ENCODE peak calls at places on chromosomes 2 and 18, in eight cellular contexts. One of them, this sample, is unnamed. For H3K27me3, the result is how much of the 10 kb centered on the place peaks cover.

GRCh38 chr2:15334650-15335326 is 226.3 kb downstream of the NBAS start:
- DNase-seq in GM23338: no peak
- DNase-seq in pancreas: no peak
- DNase-seq in tibial nerve: no peak
- DNase-seq in neuronal stem cell: no peak
- DNase-seq in H9: no peak
- DNase-seq in IMR-90: peak
- DNase-seq in cardiac muscle cell: no peak
- DNase-seq in this sample: no peak

GRCh38 chr2:217419075-217419671 is 559.3 kb upstream of the TNP1 start:
- DNase-seq in GM23338: no peak
- DNase-seq in pancreas: no peak
- DNase-seq in tibial nerve: no peak
- DNase-seq in neuronal stem cell: no peak
- DNase-seq in H9: no peak
- DNase-seq in IMR-90: no peak
- DNase-seq in cardiac muscle cell: no peak
- DNase-seq in this sample: no peak

GRCh38 chr18:12656671-12657047 is 1.2 kb downstream of the SPIRE1 start:
- DNase-seq in GM23338: no peak
- DNase-seq in pancreas: no peak
- DNase-seq in tibial nerve: no peak
- DNase-seq in neuronal stem cell: no peak
- DNase-seq in H9: no peak
- DNase-seq in IMR-90: peak
- DNase-seq in cardiac muscle cell: no peak
- DNase-seq in this sample: no peak

GRCh38 chr2:19009510-19009909 is 348.9 kb downstream of the OSR1 start:
- DNase-seq in GM23338: no peak
- DNase-seq in pancreas: no peak
- DNase-seq in tibial nerve: no peak
- DNase-seq in neuronal stem cell: no peak
- DNase-seq in H9: no peak
- DNase-seq in IMR-90: no peak
- DNase-seq in cardiac muscle cell: no peak
- DNase-seq in this sample: no peak

GRCh38 chr18:43596106-43596712 is 318.9 kb upstream of the SYT4 start:
- DNase-seq in GM23338: no peak
- DNase-seq in pancreas: no peak
- DNase-seq in tibial nerve: no peak
- DNase-seq in neuronal stem cell: peak
- DNase-seq in H9: no peak
- DNase-seq in IMR-90: peak
- DNase-seq in cardiac muscle cell: peak
- DNase-seq in this sample: no peak

GRCh38 chr2:133218204-133218603 is 350.1 kb downstream of the NCKAP5 start:
- DNase-seq in GM23338: no peak
- DNase-seq in pancreas: no peak
- DNase-seq in tibial nerve: no peak
- DNase-seq in neuronal stem cell: no peak
- DNase-seq in H9: no peak
- DNase-seq in IMR-90: no peak
- DNase-seq in cardiac muscle cell: no peak
- DNase-seq in this sample: no peak

GRCh38 chr2:45435316-45435715 is 175.8 kb downstream of the SRBD1 start:
- DNase-seq in GM23338: no peak
- DNase-seq in pancreas: no peak
- DNase-seq in tibial nerve: no peak
- DNase-seq in neuronal stem cell: no peak
- DNase-seq in H9: no peak
- DNase-seq in IMR-90: peak
- DNase-seq in cardiac muscle cell: no peak
- DNase-seq in this sample: no peak

GRCh38 chr18:4107049-4107459 is 348.1 kb downstream of the DLGAP1 start:
- DNase-seq in GM23338: peak
- DNase-seq in pancreas: no peak
- DNase-seq in tibial nerve: no peak
- DNase-seq in neuronal stem cell: peak
- DNase-seq in H9: no peak
- DNase-seq in IMR-90: no peak
- DNase-seq in cardiac muscle cell: no peak
- DNase-seq in this sample: no peak

GRCh38 chr18:31579375-31579774 is 12.3 kb upstream of the TTR start:
- DNase-seq in GM23338: no peak
- DNase-seq in pancreas: no peak
- DNase-seq in tibial nerve: no peak
- DNase-seq in neuronal stem cell: no peak
- DNase-seq in H9: no peak
- DNase-seq in IMR-90: no peak
- DNase-seq in cardiac muscle cell: no peak
- DNase-seq in this sample: no peak

GRCh38 chr2:238127165-238128060 is 11.1 kb upstream of the KLHL30 start:
- DNase-seq in GM23338: no peak
- DNase-seq in pancreas: peak
- DNase-seq in tibial nerve: no peak
- DNase-seq in neuronal stem cell: no peak
- DNase-seq in H9: no peak
- DNase-seq in IMR-90: peak
- DNase-seq in cardiac muscle cell: peak
- DNase-seq in this sample: no peak

GRCh38 chr2:165275932-165276331 is 36.7 kb downstream of the SCN2A start:
- DNase-seq in GM23338: no peak
- DNase-seq in pancreas: no peak
- DNase-seq in tibial nerve: no peak
- DNase-seq in neuronal stem cell: no peak
- DNase-seq in H9: no peak
- DNase-seq in IMR-90: no peak
- DNase-seq in cardiac muscle cell: no peak
- DNase-seq in this sample: no peak

GRCh38 chr2:46885376-46885775 is 30.2 kb downstream of the MCFD2 start:
- DNase-seq in GM23338: no peak
- DNase-seq in pancreas: no peak
- DNase-seq in tibial nerve: no peak
- DNase-seq in neuronal stem cell: no peak
- DNase-seq in H9: no peak
- DNase-seq in IMR-90: peak
- DNase-seq in cardiac muscle cell: no peak
- DNase-seq in this sample: no peak

GRCh38 chr2:31642707-31643106 is 62.0 kb upstream of the SRD5A2 start:
- DNase-seq in GM23338: no peak
- DNase-seq in pancreas: no peak
- DNase-seq in tibial nerve: no peak
- DNase-seq in neuronal stem cell: no peak
- DNase-seq in H9: no peak
- DNase-seq in IMR-90: no peak
- DNase-seq in cardiac muscle cell: no peak
- DNase-seq in this sample: no peak

GRCh38 chr2:240142256-240142775 is 1.9 kb upstream of the OTOS start:
- DNase-seq in GM23338: no peak
- DNase-seq in pancreas: no peak
- DNase-seq in tibial nerve: no peak
- DNase-seq in neuronal stem cell: no peak
- DNase-seq in H9: no peak
- DNase-seq in IMR-90: no peak
- DNase-seq in cardiac muscle cell: no peak
- DNase-seq in this sample: no peak

GRCh38 chr2:127597984-127598380 is 48.0 kb upstream of the GPR17 start:
- DNase-seq in GM23338: no peak
- DNase-seq in pancreas: no peak
- DNase-seq in tibial nerve: no peak
- DNase-seq in neuronal stem cell: no peak
- DNase-seq in H9: no peak
- DNase-seq in IMR-90: peak
- DNase-seq in cardiac muscle cell: no peak
- DNase-seq in this sample: no peak

GRCh38 chr2:9778012-9778411 is 65.3 kb upstream of the TAF1B start:
- DNase-seq in GM23338: peak
- DNase-seq in pancreas: peak
- DNase-seq in tibial nerve: no peak
- DNase-seq in neuronal stem cell: no peak
- DNase-seq in H9: peak
- DNase-seq in IMR-90: no peak
- DNase-seq in cardiac muscle cell: peak
- DNase-seq in this sample: no peak

GRCh38 chr2:64145760-64146159 is 1.5 kb upstream of the PELI1 start:
- DNase-seq in GM23338: peak
- DNase-seq in pancreas: no peak
- DNase-seq in tibial nerve: no peak
- DNase-seq in neuronal stem cell: no peak
- DNase-seq in H9: no peak
- DNase-seq in IMR-90: no peak
- DNase-seq in cardiac muscle cell: no peak
- DNase-seq in this sample: no peak

GRCh38 chr2:62313433-62314227 is 117.7 kb downstream of the B3GNT2 start:
- DNase-seq in GM23338: no peak
- DNase-seq in pancreas: no peak
- DNase-seq in tibial nerve: no peak
- DNase-seq in neuronal stem cell: no peak
- DNase-seq in H9: no peak
- DNase-seq in IMR-90: no peak
- DNase-seq in cardiac muscle cell: no peak
- DNase-seq in this sample: no peak

GRCh38 chr2:218021536-218022071 is 18.8 kb upstream of the TNS1 start:
- DNase-seq in GM23338: no peak
- DNase-seq in pancreas: peak
- DNase-seq in tibial nerve: no peak
- DNase-seq in neuronal stem cell: no peak
- DNase-seq in H9: no peak
- DNase-seq in IMR-90: no peak
- DNase-seq in cardiac muscle cell: peak
- DNase-seq in this sample: no peak

GRCh38 chr2:241052677-241053360 is 49.3 kb downstream of the MTERF4 start:
- DNase-seq in GM23338: no peak
- DNase-seq in pancreas: no peak
- DNase-seq in tibial nerve: no peak
- DNase-seq in neuronal stem cell: no peak
- DNase-seq in H9: peak
- DNase-seq in IMR-90: no peak
- DNase-seq in cardiac muscle cell: no peak
- DNase-seq in this sample: no peak

GRCh38 chr2:122451040-122451439 is 695.6 kb downstream of the TSN start:
- DNase-seq in GM23338: peak
- DNase-seq in pancreas: no peak
- DNase-seq in tibial nerve: no peak
- DNase-seq in neuronal stem cell: no peak
- DNase-seq in H9: peak
- DNase-seq in IMR-90: peak
- DNase-seq in cardiac muscle cell: peak
- DNase-seq in this sample: no peak

GRCh38 chr2:141766225-141766624 is 364.6 kb downstream of the LRP1B start:
- DNase-seq in GM23338: no peak
- DNase-seq in pancreas: no peak
- DNase-seq in tibial nerve: no peak
- DNase-seq in neuronal stem cell: no peak
- DNase-seq in H9: no peak
- DNase-seq in IMR-90: no peak
- DNase-seq in cardiac muscle cell: no peak
- DNase-seq in this sample: no peak

GRCh38 chr2:138919336-138919735 is 139.1 kb upstream of the NXPH2 start:
- DNase-seq in GM23338: no peak
- DNase-seq in pancreas: no peak
- DNase-seq in tibial nerve: no peak
- DNase-seq in neuronal stem cell: no peak
- DNase-seq in H9: no peak
- DNase-seq in IMR-90: no peak
- DNase-seq in cardiac muscle cell: no peak
- DNase-seq in this sample: no peak

GRCh38 chr2:64455031-64455332 is 1.0 kb downstream of the LGALSL start:
- DNase-seq in GM23338: no peak
- DNase-seq in pancreas: no peak
- DNase-seq in tibial nerve: no peak
- DNase-seq in neuronal stem cell: no peak
- DNase-seq in H9: no peak
- DNase-seq in IMR-90: no peak
- DNase-seq in cardiac muscle cell: no peak
- DNase-seq in this sample: no peak

GRCh38 chr2:122319551-122320132 is 564.2 kb downstream of the TSN start:
- DNase-seq in GM23338: no peak
- DNase-seq in pancreas: no peak
- DNase-seq in tibial nerve: no peak
- DNase-seq in neuronal stem cell: no peak
- DNase-seq in H9: no peak
- DNase-seq in IMR-90: no peak
- DNase-seq in cardiac muscle cell: no peak
- DNase-seq in this sample: no peak

GRCh38 chr2:66437055-66437454 is 2.1 kb downstream of the MEIS1 start:
- DNase-seq in GM23338: no peak
- DNase-seq in pancreas: no peak
- DNase-seq in tibial nerve: no peak
- DNase-seq in neuronal stem cell: no peak
- DNase-seq in H9: no peak
- DNase-seq in IMR-90: no peak
- DNase-seq in cardiac muscle cell: no peak
- DNase-seq in this sample: no peak
- H3K27me3 ChIP-seq in GM23338: half or more
- H3K27me3 ChIP-seq in pancreas: under half
- H3K27me3 ChIP-seq in tibial nerve: under half
- H3K27me3 ChIP-seq in neuronal stem cell: under half
- H3K27me3 ChIP-seq in H9: half or more
- H3K27me3 ChIP-seq in IMR-90: under half
- H3K27me3 ChIP-seq in cardiac muscle cell: under half
- H3K27me3 ChIP-seq in this sample: half or more

DNA sequence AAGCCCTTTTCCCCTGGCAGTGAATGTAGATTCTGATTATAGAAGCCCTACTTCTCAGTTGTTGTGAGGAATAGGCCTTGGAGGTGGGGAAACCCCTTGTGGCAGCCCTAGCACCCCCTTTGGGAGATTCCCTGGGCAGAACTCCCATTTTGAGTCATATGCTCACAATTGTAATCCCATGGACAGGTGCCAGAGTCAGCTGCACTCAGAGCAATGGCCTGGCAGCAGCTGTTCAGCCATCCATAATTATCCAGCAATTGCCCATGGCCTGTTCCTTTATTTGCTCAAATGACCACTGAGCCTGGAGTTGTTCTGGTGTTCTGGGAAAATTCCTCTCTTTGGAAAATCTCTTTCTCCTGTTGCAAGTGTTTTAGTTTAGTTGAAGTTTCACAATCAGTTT is 71.7 kb downstream of the PTRHD1 start:
- DNase-seq in GM23338: no peak
- DNase-seq in pancreas: peak
- DNase-seq in tibial nerve: peak
- DNase-seq in neuronal stem cell: no peak
- DNase-seq in H9: no peak
- DNase-seq in IMR-90: peak
- DNase-seq in cardiac muscle cell: no peak
- DNase-seq in this sample: no peak
- H3K27ac ChIP-seq in GM23338: no peak
- H3K27ac ChIP-seq in pancreas: no peak
- H3K27ac ChIP-seq in tibial nerve: peak
- H3K27ac ChIP-seq in neuronal stem cell: no peak
- H3K27ac ChIP-seq in H9: no peak
- H3K27ac ChIP-seq in IMR-90: no peak
- H3K27ac ChIP-seq in cardiac muscle cell: no peak
- H3K27ac ChIP-seq in this sample: no peak

GRCh38 chr2:30229596-30229995 is 1.7 kb upstream of the LBH start:
- DNase-seq in GM23338: no peak
- DNase-seq in pancreas: no peak
- DNase-seq in tibial nerve: no peak
- DNase-seq in neuronal stem cell: no peak
- DNase-seq in H9: no peak
- DNase-seq in IMR-90: no peak
- DNase-seq in cardiac muscle cell: no peak
- DNase-seq in this sample: no peak
- H3K27me3 ChIP-seq in GM23338: under half
- H3K27me3 ChIP-seq in pancreas: under half
- H3K27me3 ChIP-seq in tibial nerve: under half
- H3K27me3 ChIP-seq in neuronal stem cell: under half
- H3K27me3 ChIP-seq in H9: under half
- H3K27me3 ChIP-seq in IMR-90: under half
- H3K27me3 ChIP-seq in cardiac muscle cell: under half
- H3K27me3 ChIP-seq in this sample: under half

GRCh38 chr2:26298286-26298637 is 47.7 kb upstream of the SELENOI start:
- DNase-seq in GM23338: peak
- DNase-seq in pancreas: no peak
- DNase-seq in tibial nerve: no peak
- DNase-seq in neuronal stem cell: no peak
- DNase-seq in H9: no peak
- DNase-seq in IMR-90: no peak
- DNase-seq in cardiac muscle cell: no peak
- DNase-seq in this sample: no peak
- H3K27ac ChIP-seq in GM23338: no peak
- H3K27ac ChIP-seq in pancreas: peak
- H3K27ac ChIP-seq in tibial nerve: peak
- H3K27ac ChIP-seq in neuronal stem cell: no peak
- H3K27ac ChIP-seq in H9: no peak
- H3K27ac ChIP-seq in IMR-90: no peak
- H3K27ac ChIP-seq in cardiac muscle cell: no peak
- H3K27ac ChIP-seq in this sample: peak

This sample was measured in CD4-positive, alpha-beta T cell.